ENCODE peak calls at places on chromosomes 3 and 15, in seven cellular contexts. Q, Z, G, K, F, I and R are unnamed samples.

GRCh38 chr15:40984963-40985362 is 31.7 kb downstream of the CHAC1 start:
- DNase-seq in Q (no peak), Z (no peak), G (no peak), K (no peak), F (no peak), I (no peak), R (no peak)

GRCh38 chr3:124620600-124621063 is 109.6 kb upstream of the UMPS start:
- DNase-seq in Q (peak), Z (no peak), G (no peak), K (no peak), F (no peak), I (peak), R (peak)

GRCh38 chr15:37806808-37807207 is 127.6 kb upstream of the TMCO5A start:
- DNase-seq in Q (no peak), Z (no peak), G (no peak), K (no peak), F (no peak), I (no peak), R (no peak)

GRCh38 chr3:72274511-72275295 is 489.8 kb upstream of the PROK2 start:
- DNase-seq in Q (no peak), Z (no peak), G (peak), K (peak), F (no peak), I (peak), R (no peak)

GRCh38 chr15:67808821-67809220 is 16.5 kb upstream of the SKOR1 start:
- DNase-seq in Q (no peak), Z (no peak), G (peak), K (no peak), F (no peak), I (no peak), R (no peak)

GRCh38 chr3:67433109-67433508 is 221.3 kb downstream of the SUCLG2 start:
- DNase-seq in Q (no peak), Z (no peak), G (no peak), K (no peak), F (no peak), I (no peak), R (no peak)

GRCh38 chr15:63185206-63185605 is 4.2 kb upstream of the RAB8B start:
- DNase-seq in Q (no peak), Z (no peak), G (no peak), K (no peak), F (no peak), I (no peak), R (no peak)

GRCh38 chr15:48385431-48385830 is 54.2 kb downstream of the DUT start:
- DNase-seq in Q (peak), Z (no peak), G (no peak), K (no peak), F (no peak), I (no peak), R (no peak)

GRCh38 chr15:64931381-64931780 is 19.7 kb downstream of the ANKDD1A start:
- DNase-seq in Q (no peak), Z (no peak), G (no peak), K (no peak), F (no peak), I (no peak), R (no peak)

DNA sequence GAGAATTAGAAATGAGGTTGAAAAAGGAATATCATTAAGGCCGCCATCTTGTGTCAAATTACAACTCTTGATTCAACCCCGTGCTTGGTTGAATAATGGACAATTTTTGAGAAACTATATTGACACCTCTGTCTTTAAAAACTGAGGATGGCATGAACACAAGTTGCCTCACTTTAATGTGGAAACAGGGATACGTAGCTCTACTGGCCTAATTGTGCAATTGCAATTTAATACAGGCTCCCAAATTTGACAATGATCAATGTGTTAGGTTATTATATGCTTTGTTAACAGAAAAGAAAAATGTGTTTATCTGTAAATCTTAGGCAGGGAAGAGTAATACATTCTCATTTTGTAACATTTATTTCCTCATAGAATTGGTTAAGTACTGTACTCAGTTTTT is 77.1 kb upstream of the MCTP2 start:
- DNase-seq in Q (no peak), Z (no peak), G (no peak), K (no peak), F (peak), I (no peak), R (no peak)
- TF ChIP-seq CTCF in Q (no peak), Z (no peak), G (no peak), K (no peak), F (peak), I (no peak), R (no peak)

DNA sequence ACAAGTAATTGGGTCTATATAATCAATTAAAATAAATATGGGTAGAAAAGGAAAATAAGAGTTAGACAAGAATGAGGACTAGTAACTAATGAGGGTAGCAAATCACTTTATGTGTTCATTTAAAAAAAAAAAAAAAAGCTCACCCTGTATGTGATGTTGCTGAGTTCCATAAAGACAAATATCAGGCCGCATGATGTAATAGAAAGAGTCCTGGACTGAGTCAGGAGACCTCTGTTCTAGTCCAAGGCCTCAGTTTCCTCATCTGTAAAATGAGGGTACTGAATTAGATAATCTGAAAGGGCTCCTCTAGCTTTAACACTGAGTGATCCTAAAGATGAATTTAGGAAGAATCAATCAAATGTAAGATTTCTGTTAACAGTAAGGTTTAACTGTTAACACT is 117.6 kb downstream of the TBL1XR1 start:
- DNase-seq in Q (no peak), Z (no peak), G (no peak), K (no peak), F (no peak), I (no peak), R (no peak)
- TF ChIP-seq CTCF in Q (no peak), Z (no peak), G (no peak), K (no peak), F (no peak), I (no peak), R (no peak)

DNA sequence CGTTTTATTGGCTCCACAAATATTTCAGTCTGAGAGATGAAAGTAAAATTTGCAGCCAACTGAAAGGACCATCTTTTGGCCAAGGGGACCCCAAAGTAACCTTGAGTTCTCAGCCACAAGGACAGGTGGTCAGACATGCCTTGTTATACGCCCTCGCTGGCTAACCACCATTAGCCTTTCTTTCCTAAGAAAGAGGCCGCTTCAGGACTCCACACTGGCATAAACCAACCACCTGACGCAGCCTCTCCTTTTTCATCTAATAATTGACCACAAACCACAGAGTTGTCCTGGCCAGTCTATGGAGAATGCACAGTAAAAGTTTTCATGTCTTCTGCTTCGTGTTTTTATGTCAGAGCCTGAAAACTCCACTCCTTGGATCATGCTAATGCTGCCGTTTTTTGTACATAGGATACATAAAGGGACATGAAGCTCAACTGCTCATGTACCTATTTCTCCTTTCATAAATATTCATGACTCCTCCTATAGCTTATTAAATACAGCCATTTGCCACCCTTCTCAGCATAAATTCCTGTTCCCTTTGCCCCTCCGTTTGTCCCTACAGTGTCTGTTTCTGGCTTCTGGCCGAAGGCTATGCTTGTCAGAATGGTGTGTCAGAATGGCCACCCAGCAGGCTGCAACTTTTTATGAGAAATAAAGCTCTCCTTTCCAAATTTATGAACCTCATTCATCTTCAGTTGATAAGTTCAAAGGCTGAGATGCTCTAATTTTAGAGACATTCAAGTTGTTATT is 374.1 kb upstream of the RBMS3 start:
- DNase-seq in Q (no peak), Z (no peak), G (no peak), K (no peak), F (no peak), I (no peak), R (no peak)
- TF ChIP-seq CTCF in Q (no peak), Z (no peak), G (no peak), K (no peak), F (no peak), I (no peak), R (no peak)

DNA sequence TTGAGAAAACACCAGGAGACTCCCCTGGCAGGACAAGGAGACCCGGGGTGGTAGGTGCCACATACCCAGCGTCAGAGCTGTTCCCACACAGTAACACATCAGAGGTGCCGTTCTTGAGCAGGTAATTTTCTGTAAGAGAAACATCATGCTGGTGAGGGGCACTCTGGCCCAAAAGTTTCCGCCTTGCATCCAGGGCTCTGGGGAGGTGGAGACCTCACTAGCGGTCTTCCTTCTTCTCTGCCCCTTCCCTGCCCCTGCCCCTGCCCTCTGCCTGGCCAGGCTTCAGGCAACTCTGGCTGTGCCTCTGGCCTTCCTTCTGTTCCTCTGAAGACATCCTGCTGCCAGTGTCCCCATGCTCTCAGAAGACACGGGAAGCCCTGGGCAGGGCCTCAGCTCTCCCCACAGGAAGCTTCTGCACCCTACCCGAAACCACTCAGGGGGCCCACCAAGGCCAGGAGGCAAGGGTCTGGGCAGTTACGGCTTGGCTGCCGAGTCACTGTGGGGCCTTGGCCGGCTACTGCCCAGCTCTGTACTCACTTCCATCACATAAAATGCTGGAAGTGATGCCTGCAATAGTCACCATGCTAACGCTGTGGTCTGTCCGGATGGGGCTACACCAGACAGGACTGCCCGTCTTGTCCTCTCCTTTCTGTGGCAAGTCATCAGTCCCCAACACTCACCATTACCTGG is 41.3 kb downstream of the SCN5A start:
- DNase-seq in Q (no peak), Z (peak), G (peak), K (no peak), F (no peak), I (no peak), R (no peak)
- TF ChIP-seq CTCF in Q (no peak), Z (no peak), G (no peak), K (no peak), F (no peak), I (no peak), R (no peak)

GRCh38 chr15:77138167-77138522 is 67.2 kb upstream of the TSPAN3 start:
- DNase-seq in Q (no peak), Z (no peak), G (no peak), K (no peak), F (no peak), I (no peak), R (no peak)
- TF ChIP-seq CTCF in Q (no peak), Z (no peak), G (no peak), K (no peak), F (no peak), I (no peak), R (no peak)